ENCODE peak calls at places on chromosomes 7 and 10, in eight cellular contexts. One of them, this sample, is unnamed.

GRCh38 chr10:35420044-35420443 is 83.7 kb downstream of the CCNY start:
- DNase-seq in lower lobe of right lung: no peak
- DNase-seq in transverse colon: no peak
- DNase-seq in brain microvascular endothelial cell: no peak
- DNase-seq in fibroblast of pulmonary artery: peak
- DNase-seq in stomach: no peak
- DNase-seq in fibroblast of mammary gland: peak
- DNase-seq in CD8-positive, alpha-beta T cell: no peak
- DNase-seq in this sample: no peak

GRCh38 chr7:73896454-73896853 is 35.5 kb downstream of the TMEM270 start:
- DNase-seq in stomach: no peak
- DNase-seq in lower lobe of right lung: no peak
- DNase-seq in fibroblast of pulmonary artery: no peak
- DNase-seq in fibroblast of mammary gland: peak
- DNase-seq in brain microvascular endothelial cell: no peak
- DNase-seq in transverse colon: no peak
- DNase-seq in CD8-positive, alpha-beta T cell: no peak
- DNase-seq in this sample: no peak

GRCh38 chr7:91082854-91083495 is 181.3 kb upstream of the FZD1 start:
- DNase-seq in fibroblast of pulmonary artery: peak
- DNase-seq in brain microvascular endothelial cell: no peak
- DNase-seq in transverse colon: no peak
- DNase-seq in lower lobe of right lung: no peak
- DNase-seq in stomach: no peak
- DNase-seq in CD8-positive, alpha-beta T cell: no peak
- DNase-seq in fibroblast of mammary gland: peak
- DNase-seq in this sample: no peak

GRCh38 chr7:47968852-47969774 is 10.3 kb downstream of the HUS1 start:
- DNase-seq in transverse colon: peak
- DNase-seq in lower lobe of right lung: peak
- DNase-seq in brain microvascular endothelial cell: peak
- DNase-seq in fibroblast of mammary gland: peak
- DNase-seq in fibroblast of pulmonary artery: peak
- DNase-seq in stomach: peak
- DNase-seq in CD8-positive, alpha-beta T cell: peak
- DNase-seq in this sample: peak

GRCh38 chr7:132280335-132280734 is 295.9 kb downstream of the PLXNA4 start:
- DNase-seq in CD8-positive, alpha-beta T cell: no peak
- DNase-seq in stomach: no peak
- DNase-seq in lower lobe of right lung: no peak
- DNase-seq in fibroblast of mammary gland: no peak
- DNase-seq in brain microvascular endothelial cell: no peak
- DNase-seq in fibroblast of pulmonary artery: no peak
- DNase-seq in transverse colon: no peak
- DNase-seq in this sample: no peak

GRCh38 chr10:93573051-93573909 is 6.8 kb downstream of the FFAR4 start:
- DNase-seq in CD8-positive, alpha-beta T cell: no peak
- DNase-seq in lower lobe of right lung: peak
- DNase-seq in transverse colon: no peak
- DNase-seq in brain microvascular endothelial cell: no peak
- DNase-seq in fibroblast of pulmonary artery: no peak
- DNase-seq in fibroblast of mammary gland: no peak
- DNase-seq in stomach: no peak
- DNase-seq in this sample: no peak

GRCh38 chr10:92970301-92971070 is 90.1 kb upstream of the CYP26C1 start:
- DNase-seq in fibroblast of mammary gland: peak
- DNase-seq in lower lobe of right lung: no peak
- DNase-seq in brain microvascular endothelial cell: peak
- DNase-seq in CD8-positive, alpha-beta T cell: no peak
- DNase-seq in fibroblast of pulmonary artery: no peak
- DNase-seq in transverse colon: no peak
- DNase-seq in stomach: no peak
- DNase-seq in this sample: no peak

GRCh38 chr7:95155965-95156364 is 168.4 kb downstream of the PON1 start:
- DNase-seq in stomach: peak
- DNase-seq in brain microvascular endothelial cell: no peak
- DNase-seq in fibroblast of mammary gland: no peak
- DNase-seq in lower lobe of right lung: peak
- DNase-seq in fibroblast of pulmonary artery: no peak
- DNase-seq in CD8-positive, alpha-beta T cell: no peak
- DNase-seq in transverse colon: no peak
- DNase-seq in this sample: no peak

GRCh38 chr10:4839353-4839752 is 13.3 kb downstream of the AKR1E2 start:
- DNase-seq in stomach: no peak
- DNase-seq in fibroblast of pulmonary artery: no peak
- DNase-seq in transverse colon: no peak
- DNase-seq in fibroblast of mammary gland: no peak
- DNase-seq in lower lobe of right lung: no peak
- DNase-seq in CD8-positive, alpha-beta T cell: no peak
- DNase-seq in brain microvascular endothelial cell: no peak
- DNase-seq in this sample: no peak

GRCh38 chr7:94249631-94250030 is 145.1 kb upstream of the COL1A2 start:
- DNase-seq in stomach: no peak
- DNase-seq in CD8-positive, alpha-beta T cell: no peak
- DNase-seq in fibroblast of pulmonary artery: no peak
- DNase-seq in fibroblast of mammary gland: no peak
- DNase-seq in lower lobe of right lung: no peak
- DNase-seq in brain microvascular endothelial cell: no peak
- DNase-seq in transverse colon: no peak
- DNase-seq in this sample: no peak

GRCh38 chr10:58952162-58952561 is 224.3 kb upstream of the PHYHIPL start:
- DNase-seq in fibroblast of pulmonary artery: peak
- DNase-seq in transverse colon: no peak
- DNase-seq in brain microvascular endothelial cell: no peak
- DNase-seq in stomach: no peak
- DNase-seq in lower lobe of right lung: no peak
- DNase-seq in fibroblast of mammary gland: peak
- DNase-seq in CD8-positive, alpha-beta T cell: no peak
- DNase-seq in this sample: no peak

GRCh38 chr7:90474284-90475210 is 5.1 kb downstream of the PTTG1IP2 start:
- DNase-seq in CD8-positive, alpha-beta T cell: no peak
- DNase-seq in fibroblast of pulmonary artery: peak
- DNase-seq in lower lobe of right lung: no peak
- DNase-seq in brain microvascular endothelial cell: peak
- DNase-seq in fibroblast of mammary gland: peak
- DNase-seq in stomach: no peak
- DNase-seq in transverse colon: no peak
- DNase-seq in this sample: no peak

GRCh38 chr10:69328346-69328687 is 50.0 kb downstream of the HK1 start:
- DNase-seq in fibroblast of mammary gland: no peak
- DNase-seq in stomach: no peak
- DNase-seq in transverse colon: no peak
- DNase-seq in CD8-positive, alpha-beta T cell: no peak
- DNase-seq in fibroblast of pulmonary artery: no peak
- DNase-seq in lower lobe of right lung: no peak
- DNase-seq in brain microvascular endothelial cell: no peak
- DNase-seq in this sample: no peak
- H3K4me3 ChIP-seq in fibroblast of mammary gland: no peak
- H3K4me3 ChIP-seq in stomach: peak
- H3K4me3 ChIP-seq in transverse colon: no peak
- H3K4me3 ChIP-seq in CD8-positive, alpha-beta T cell: no peak
- H3K4me3 ChIP-seq in fibroblast of pulmonary artery: peak
- H3K4me3 ChIP-seq in lower lobe of right lung: peak
- H3K4me3 ChIP-seq in brain microvascular endothelial cell: no peak
- H3K4me3 ChIP-seq in this sample: no peak

GRCh38 chr10:29120216-29120615 is 168.7 kb upstream of the LYZL1 start:
- DNase-seq in brain microvascular endothelial cell: peak
- DNase-seq in lower lobe of right lung: no peak
- DNase-seq in fibroblast of mammary gland: peak
- DNase-seq in stomach: no peak
- DNase-seq in fibroblast of pulmonary artery: peak
- DNase-seq in transverse colon: no peak
- DNase-seq in CD8-positive, alpha-beta T cell: no peak
- DNase-seq in this sample: no peak

GRCh38 chr10:29113251-29113945 is 175.5 kb upstream of the LYZL1 start:
- DNase-seq in transverse colon: no peak
- DNase-seq in brain microvascular endothelial cell: no peak
- DNase-seq in lower lobe of right lung: no peak
- DNase-seq in fibroblast of pulmonary artery: no peak
- DNase-seq in CD8-positive, alpha-beta T cell: no peak
- DNase-seq in stomach: no peak
- DNase-seq in fibroblast of mammary gland: no peak
- DNase-seq in this sample: no peak

GRCh38 chr10:29117781-29118180 is 171.1 kb upstream of the LYZL1 start:
- DNase-seq in lower lobe of right lung: no peak
- DNase-seq in brain microvascular endothelial cell: no peak
- DNase-seq in fibroblast of pulmonary artery: no peak
- DNase-seq in transverse colon: no peak
- DNase-seq in CD8-positive, alpha-beta T cell: no peak
- DNase-seq in stomach: no peak
- DNase-seq in fibroblast of mammary gland: no peak
- DNase-seq in this sample: no peak

GRCh38 chr10:29124864-29125263 is 164.0 kb upstream of the LYZL1 start:
- DNase-seq in brain microvascular endothelial cell: no peak
- DNase-seq in fibroblast of pulmonary artery: no peak
- DNase-seq in stomach: no peak
- DNase-seq in lower lobe of right lung: no peak
- DNase-seq in transverse colon: no peak
- DNase-seq in fibroblast of mammary gland: no peak
- DNase-seq in CD8-positive, alpha-beta T cell: no peak
- DNase-seq in this sample: no peak

DNA sequence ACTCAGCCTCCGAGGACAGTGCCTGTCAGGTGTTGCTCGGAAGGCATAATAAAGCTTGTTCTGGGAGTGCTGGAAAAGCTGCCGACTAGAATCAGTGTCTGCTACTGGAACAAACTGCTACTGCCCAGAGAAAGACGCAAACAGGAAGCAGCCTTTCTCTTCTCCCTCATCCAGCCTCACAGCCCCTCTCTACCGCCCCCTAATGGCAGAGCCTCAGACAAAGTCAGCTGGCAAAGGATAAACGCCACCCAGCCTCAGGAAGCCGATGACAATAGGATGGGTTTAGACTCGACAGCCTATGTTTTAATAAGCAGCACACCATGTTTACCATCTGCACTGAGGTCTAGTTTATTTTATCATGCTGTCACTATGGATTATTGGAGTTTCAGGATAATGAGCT is 169.5 kb upstream of the LYZL1 start:
- DNase-seq in fibroblast of mammary gland: peak
- DNase-seq in brain microvascular endothelial cell: no peak
- DNase-seq in fibroblast of pulmonary artery: peak
- DNase-seq in transverse colon: peak
- DNase-seq in stomach: peak
- DNase-seq in lower lobe of right lung: peak
- DNase-seq in CD8-positive, alpha-beta T cell: no peak
- DNase-seq in this sample: no peak
- TF ChIP-seq CTCF in fibroblast of mammary gland: peak
- TF ChIP-seq CTCF in brain microvascular endothelial cell: peak
- TF ChIP-seq CTCF in fibroblast of pulmonary artery: peak
- TF ChIP-seq CTCF in transverse colon: peak
- TF ChIP-seq CTCF in stomach: peak
- TF ChIP-seq CTCF in lower lobe of right lung: peak
- TF ChIP-seq CTCF in CD8-positive, alpha-beta T cell: no peak
- TF ChIP-seq CTCF in this sample: peak

GRCh38 chr10:117165557-117166419 is 27.7 kb upstream of the VAX1 start:
- DNase-seq in transverse colon: peak
- DNase-seq in fibroblast of pulmonary artery: peak
- DNase-seq in brain microvascular endothelial cell: peak
- DNase-seq in lower lobe of right lung: peak
- DNase-seq in CD8-positive, alpha-beta T cell: no peak
- DNase-seq in fibroblast of mammary gland: peak
- DNase-seq in stomach: no peak
- DNase-seq in this sample: no peak

GRCh38 chr10:117163061-117163953 is 25.2 kb upstream of the VAX1 start:
- DNase-seq in transverse colon: no peak
- DNase-seq in lower lobe of right lung: no peak
- DNase-seq in brain microvascular endothelial cell: no peak
- DNase-seq in CD8-positive, alpha-beta T cell: no peak
- DNase-seq in fibroblast of pulmonary artery: no peak
- DNase-seq in stomach: no peak
- DNase-seq in fibroblast of mammary gland: no peak
- DNase-seq in this sample: no peak

GRCh38 chr10:117164878-117165556 is 26.9 kb upstream of the VAX1 start:
- DNase-seq in CD8-positive, alpha-beta T cell: no peak
- DNase-seq in lower lobe of right lung: no peak
- DNase-seq in fibroblast of pulmonary artery: no peak
- DNase-seq in transverse colon: no peak
- DNase-seq in brain microvascular endothelial cell: no peak
- DNase-seq in fibroblast of mammary gland: no peak
- DNase-seq in stomach: no peak
- DNase-seq in this sample: no peak

GRCh38 chr10:117162093-117163021 is 24.3 kb upstream of the VAX1 start:
- DNase-seq in fibroblast of pulmonary artery: no peak
- DNase-seq in transverse colon: no peak
- DNase-seq in brain microvascular endothelial cell: no peak
- DNase-seq in CD8-positive, alpha-beta T cell: no peak
- DNase-seq in stomach: no peak
- DNase-seq in lower lobe of right lung: no peak
- DNase-seq in fibroblast of mammary gland: no peak
- DNase-seq in this sample: no peak

DNA sequence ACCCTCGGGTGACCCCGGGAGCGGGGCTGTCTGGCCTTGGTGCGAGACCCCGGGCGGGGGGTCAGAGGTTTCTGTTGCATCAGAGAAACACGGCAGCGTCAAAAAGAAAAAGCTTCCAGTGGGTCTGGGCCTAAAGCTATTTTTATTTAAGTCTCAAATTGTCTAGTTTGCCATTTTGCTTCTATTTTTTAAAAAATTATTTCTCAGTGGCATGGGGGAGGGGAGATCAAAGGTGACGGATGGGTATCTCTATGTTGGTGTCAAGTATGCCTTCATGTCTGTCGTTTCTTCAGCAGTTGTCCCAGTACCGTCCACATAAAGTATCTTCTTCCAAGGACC is 25.9 kb upstream of the VAX1 start:
- DNase-seq in CD8-positive, alpha-beta T cell: no peak
- DNase-seq in fibroblast of pulmonary artery: no peak
- DNase-seq in lower lobe of right lung: no peak
- DNase-seq in fibroblast of mammary gland: no peak
- DNase-seq in transverse colon: no peak
- DNase-seq in stomach: no peak
- DNase-seq in brain microvascular endothelial cell: no peak
- DNase-seq in this sample: no peak
- H3K4me3 ChIP-seq in CD8-positive, alpha-beta T cell: no peak
- H3K4me3 ChIP-seq in fibroblast of pulmonary artery: no peak
- H3K4me3 ChIP-seq in lower lobe of right lung: no peak
- H3K4me3 ChIP-seq in fibroblast of mammary gland: no peak
- H3K4me3 ChIP-seq in transverse colon: no peak
- H3K4me3 ChIP-seq in stomach: no peak
- H3K4me3 ChIP-seq in brain microvascular endothelial cell: no peak
- H3K4me3 ChIP-seq in this sample: no peak

DNA sequence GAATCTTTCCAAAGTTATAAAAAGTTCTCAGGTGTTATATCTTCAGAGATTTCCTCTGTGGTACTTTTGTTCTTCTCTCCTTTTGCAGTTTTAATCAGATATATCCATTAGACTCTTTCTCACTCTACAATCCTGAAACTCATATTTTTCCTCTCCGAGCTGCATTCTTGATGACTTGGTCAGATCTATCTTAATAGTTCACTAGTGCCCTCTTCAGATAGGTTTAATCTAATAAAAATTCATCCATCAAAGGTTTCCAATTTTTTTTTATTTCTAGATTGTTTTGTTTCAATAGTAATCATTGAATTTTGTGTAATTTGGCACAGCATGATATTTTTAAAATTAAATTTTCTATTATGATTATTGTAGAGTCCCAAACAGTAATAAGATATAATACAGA is 21.8 kb upstream of the DGKB start:
- DNase-seq in transverse colon: no peak
- DNase-seq in lower lobe of right lung: no peak
- DNase-seq in stomach: no peak
- DNase-seq in fibroblast of mammary gland: peak
- DNase-seq in fibroblast of pulmonary artery: peak
- DNase-seq in brain microvascular endothelial cell: no peak
- DNase-seq in CD8-positive, alpha-beta T cell: no peak
- DNase-seq in this sample: no peak
- TF ChIP-seq CTCF in transverse colon: no peak
- TF ChIP-seq CTCF in lower lobe of right lung: no peak
- TF ChIP-seq CTCF in stomach: no peak
- TF ChIP-seq CTCF in fibroblast of mammary gland: no peak
- TF ChIP-seq CTCF in fibroblast of pulmonary artery: peak
- TF ChIP-seq CTCF in brain microvascular endothelial cell: no peak
- TF ChIP-seq CTCF in CD8-positive, alpha-beta T cell: no peak
- TF ChIP-seq CTCF in this sample: peak